ENCODE peak calls at places on chromosomes 1 and 21, in seven cellular contexts. T is ACHN, P is SK-MEL-5, R is astrocyte of the spinal cord, D is transverse colon, Q is HTR-8/SVneo, J is G401. I is an unnamed sample.

GRCh38 chr1:213381572-213382084 is 330.6 kb downstream of the RPS6KC1 start:
- DNase-seq in Q (no peak), T (no peak), J (peak; percentile 51), P (no peak), D (no peak), R (peak; percentile 16), I (no peak)

GRCh38 chr1:112514901-112515300 is 6.1 kb downstream of the WNT2B start:
- DNase-seq in D (no peak), J (no peak), P (no peak), Q (no peak), R (no peak), T (no peak), I (peak; percentile 43)

GRCh38 chr1:115753830-115754229 is 14.7 kb downstream of the CASQ2 start:
- DNase-seq in J (no peak), Q (no peak), P (no peak), R (no peak), T (no peak), D (no peak), I (no peak)

GRCh38 chr1:96782861-96783260 is 61.3 kb downstream of the PTBP2 start:
- DNase-seq in D (no peak), T (no peak), R (peak; percentile 13), Q (no peak), P (no peak), J (no peak), I (no peak)

GRCh38 chr1:160710531-160711252 is 930 bp downstream of the CD48 start:
- DNase-seq in J (no peak), P (no peak), R (no peak), T (no peak), D (no peak), Q (no peak), I (no peak)

GRCh38 chr1:44609768-44610526 is 64.3 kb downstream of the TMEM53 start:
- DNase-seq in R (no peak), P (no peak), Q (no peak), J (no peak), D (no peak), T (no peak), I (no peak)

GRCh38 chr1:20988030-20988825 is 188.5 kb downstream of the EIF4G3 start:
- DNase-seq in T (no peak), D (no peak), P (no peak), Q (no peak), R (peak; percentile 24), J (no peak), I (no peak)

GRCh38 chr1:21868941-21869454 is 56.9 kb downstream of the LDLRAD2 start:
- DNase-seq in D (no peak), P (no peak), J (no peak), Q (no peak), R (no peak), T (no peak), I (no peak)

GRCh38 chr1:83970802-83971201 is 28.1 kb downstream of the TTLL7 start:
- DNase-seq in D (no peak), R (no peak), T (no peak), J (no peak), P (no peak), Q (no peak), I (no peak)

GRCh38 chr1:225253784-225254183 is 174.1 kb downstream of the LBR start:
- DNase-seq in T (no peak), P (no peak), D (no peak), R (peak; percentile 20), Q (no peak), J (no peak), I (no peak)

GRCh38 chr1:152397474-152397873 is 16.6 kb downstream of the CRNN start:
- DNase-seq in D (no peak), R (no peak), P (peak; percentile 66), Q (no peak), T (no peak), J (no peak), I (no peak)

GRCh38 chr1:232521660-232522059 is 108.3 kb downstream of the SIPA1L2 start:
- DNase-seq in Q (no peak), R (no peak), J (no peak), D (no peak), P (no peak), T (no peak), I (no peak)

GRCh38 chr1:203286161-203286984 is 18.9 kb upstream of the BTG2 start:
- DNase-seq in R (no peak), T (no peak), J (peak; percentile 78), P (no peak), Q (no peak), D (peak; percentile 69), I (no peak)

GRCh38 chr1:26239936-26240335 is 5.9 kb downstream of the CEP85 start:
- DNase-seq in D (no peak), P (peak; percentile 28), J (no peak), Q (no peak), T (no peak), R (peak; percentile 37), I (no peak)

GRCh38 chr1:177703888-177704446 is 265.9 kb downstream of the SEC16B start:
- DNase-seq in Q (no peak), R (no peak), P (no peak), T (no peak), J (no peak), D (no peak), I (no peak)

GRCh38 chr1:100443739-100444571 is 91.6 kb downstream of the CDC14A start:
- DNase-seq in J (no peak), R (peak; percentile 63), P (no peak), Q (peak; percentile 22), T (no peak), D (no peak), I (no peak)

GRCh38 chr1:32327204-32327603 is 8.8 kb downstream of the MARCKSL1 start:
- DNase-seq in R (no peak), D (no peak), T (no peak), Q (no peak), P (no peak), J (no peak), I (no peak)

GRCh38 chr1:59089922-59090457 is 206.9 kb upstream of the FGGY start:
- DNase-seq in Q (no peak), J (no peak), R (no peak), D (peak; percentile 53), P (no peak), T (no peak), I (no peak)

GRCh38 chr1:6179564-6180175 is 451 bp downstream of the CHD5 start:
- DNase-seq in Q (no peak), D (no peak), J (no peak), R (no peak), P (no peak), T (no peak), I (peak; percentile 77)

GRCh38 chr1:210099921-210100320 is 132.7 kb upstream of the SERTAD4 start:
- DNase-seq in T (no peak), R (no peak), P (no peak), Q (no peak), J (peak; percentile 96), D (no peak), I (no peak)

GRCh38 chr1:217921126-217921900 is 290.2 kb downstream of the SPATA17 start:
- DNase-seq in D (no peak), T (no peak), Q (no peak), R (no peak), J (no peak), P (no peak), I (no peak)

GRCh38 chr1:94239796-94240195 is 2.4 kb upstream of the ARHGAP29 start:
- DNase-seq in T (no peak), Q (no peak), D (no peak), J (no peak), P (no peak), R (no peak), I (no peak)

GRCh38 chr1:230809205-230809990 is 58.9 kb downstream of the C1orf198 start:
- DNase-seq in D (no peak), P (no peak), Q (no peak), J (no peak), T (no peak), R (no peak), I (no peak)

GRCh38 chr1:113389356-113389952 is 861 bp upstream of the MAGI3 start:
- DNase-seq in P (no peak), T (no peak), Q (no peak), J (peak; percentile 23), D (no peak), R (no peak), I (no peak)

GRCh38 chr1:64663654-64664053 is 81.2 kb upstream of the RAVER2 start:
- DNase-seq in T (peak; percentile 20), J (no peak), R (peak; percentile 41), D (no peak), Q (no peak), P (no peak), I (no peak)

GRCh38 chr1:150406483-150406882 is 42.5 kb downstream of the RPRD2 start:
- DNase-seq in Q (no peak), P (no peak), D (no peak), J (no peak), T (no peak), R (no peak), I (no peak)

GRCh38 chr21:28615276-28615675 is 377.4 kb downstream of the LTN1 start:
- DNase-seq in R (peak; percentile 77), Q (peak; percentile 6), T (no peak), D (no peak), P (no peak), J (no peak), I (no peak)

GRCh38 chr1:159897962-159898361 is 2.0 kb downstream of the CFAP45 start:
- DNase-seq in J (no peak), D (no peak), T (no peak), P (no peak), R (no peak), Q (no peak), I (no peak)

I was measured in upper lobe of left lung.